ENCODE peak calls at places on chromosomes 16 and 17, in five cellular contexts. U is effector CD4-positive, alpha-beta T cell; R is mucosa of descending colon; H is AML-193; T is NCI-H1417 treated with DMSO at 0.1 percent for 48 hours. L is an unnamed sample.

GRCh38 chr16:30490210-30490609 is 17.7 kb downstream of the ITGAL start:
- DNase-seq in U (no peak), R (no peak), H (no peak), T (no peak), L (no peak)

GRCh38 chr17:19833914-19834313 is 33.8 kb downstream of the ULK2 start:
- DNase-seq in U (no peak), R (no peak), H (no peak), T (no peak), L (no peak)

GRCh38 chr17:40560592-40561293 is 4.5 kb downstream of the CCR7 start:
- DNase-seq in U (peak), R (peak), H (peak), T (no peak), L (peak)

GRCh38 chr17:45307290-45308015 is 9.4 kb downstream of the MAP3K14 start:
- DNase-seq in U (no peak), R (peak), H (peak), T (no peak), L (peak)

GRCh38 chr17:63751806-63752205 is 10.2 kb upstream of the STRADA start:
- DNase-seq in U (no peak), R (no peak), H (peak), T (no peak), L (no peak)

GRCh38 chr17:14904406-14904805 is 360.7 kb downstream of the PMP22 start:
- DNase-seq in U (no peak), R (no peak), H (no peak), T (no peak), L (no peak)

GRCh38 chr16:67029249-67030096 is 524 bp downstream of the CBFB start:
- DNase-seq in U (peak), R (peak), H (peak), T (no peak), L (no peak)

GRCh38 chr17:37392024-37392590 is 14.5 kb downstream of the ACACA start:
- DNase-seq in U (no peak), R (no peak), H (no peak), T (no peak), L (no peak)

GRCh38 chr17:78805301-78805700 is 23.2 kb upstream of the CYTH1 start:
- DNase-seq in U (peak), R (peak), H (no peak), T (no peak), L (no peak)

GRCh38 chr17:1623057-1623456 is 5.6 kb downstream of the SLC43A2 start:
- DNase-seq in U (no peak), R (no peak), H (no peak), T (no peak), L (no peak)

GRCh38 chr17:13698832-13699231 is 97.1 kb upstream of the HS3ST3A1 start:
- DNase-seq in U (no peak), R (no peak), H (no peak), T (no peak), L (no peak)

GRCh38 chr16:379183-379960 is 2.4 kb downstream of the PGAP6 start:
- DNase-seq in U (no peak), R (peak), H (no peak), T (peak), L (no peak)

GRCh38 chr17:81556863-81557262 is 4.7 kb upstream of the FAAP100 start:
- DNase-seq in U (no peak), R (no peak), H (no peak), T (no peak), L (no peak)

GRCh38 chr17:40345161-40346034 is 19.1 kb downstream of the GJD3 start:
- DNase-seq in U (no peak), R (peak), H (no peak), T (no peak), L (no peak)

GRCh38 chr17:43360376-43360738 is 38.4 kb upstream of the ARL4D start:
- DNase-seq in U (peak), R (peak), H (peak), T (peak), L (peak)

GRCh38 chr16:11341371-11341770 is 3.9 kb upstream of the RMI2 start:
- DNase-seq in U (no peak), R (no peak), H (no peak), T (no peak), L (no peak)

GRCh38 chr16:27532088-27532810 is 17.5 kb downstream of the GTF3C1 start:
- DNase-seq in U (no peak), R (no peak), H (no peak), T (no peak), L (no peak)

GRCh38 chr17:6072157-6072556 is 2.0 kb downstream of the WSCD1 start:
- DNase-seq in U (no peak), R (no peak), H (no peak), T (no peak), L (no peak)

GRCh38 chr17:40323731-40324650 is 15.0 kb downstream of the RARA start:
- DNase-seq in U (peak), R (no peak), H (no peak), T (no peak), L (no peak)

GRCh38 chr17:63911041-63911635 is at the start of gene CSHL1:
- DNase-seq in U (no peak), R (no peak), H (no peak), T (no peak), L (no peak)

GRCh38 chr17:75590314-75590761 is 2.7 kb downstream of the MYO15B start:
- DNase-seq in U (no peak), R (no peak), H (no peak), T (no peak), L (no peak)

GRCh38 chr16:84819644-84820304 is at the start of gene CRISPLD2:
- DNase-seq in U (peak), R (peak), H (peak), T (peak), L (no peak)

GRCh38 chr17:3639981-3640596 is 3.5 kb downstream of the CTNS start:
- DNase-seq in U (no peak), R (no peak), H (peak), T (no peak), L (no peak)

GRCh38 chr17:2433696-2434095 is 32.8 kb upstream of the MNT start:
- DNase-seq in U (no peak), R (no peak), H (no peak), T (no peak), L (no peak)

GRCh38 chr16:74107795-74108610 is 188.6 kb upstream of the PSMD7 start:
- DNase-seq in U (no peak), R (peak), H (no peak), T (no peak), L (no peak)

GRCh38 chr16:87740441-87740840 is 25.3 kb downstream of the KLHDC4 start:
- DNase-seq in U (no peak), R (no peak), H (no peak), T (no peak), L (no peak)

GRCh38 chr16:88762258-88762870 is 22.7 kb downstream of the PIEZO1 start:
- DNase-seq in U (no peak), R (no peak), H (no peak), T (no peak), L (no peak)

GRCh38 chr17:7767425-7768021 is 50.0 kb downstream of the DNAH2 start:
- DNase-seq in U (no peak), R (no peak), H (no peak), T (no peak), L (no peak)

GRCh38 chr17:57106107-57106835 is 21.2 kb downstream of the AKAP1 start:
- DNase-seq in U (no peak), R (peak), H (no peak), T (no peak), L (no peak)

GRCh38 chr17:75090871-75091854 is 3.4 kb downstream of the SLC16A5 start:
- DNase-seq in U (no peak), R (peak), H (no peak), T (no peak), L (no peak)

GRCh38 chr17:6989779-6990178 is 6.1 kb upstream of the ALOX12 start:
- DNase-seq in U (no peak), R (no peak), H (no peak), T (no peak), L (no peak)

GRCh38 chr16:57165923-57166322 is 19.9 kb downstream of the PSME3IP1 start:
- DNase-seq in U (no peak), R (no peak), H (no peak), T (no peak), L (no peak)

GRCh38 chr17:56939869-56940484 is 20.9 kb downstream of the COIL start:
- DNase-seq in U (no peak), R (no peak), H (peak), T (no peak), L (peak)

GRCh38 chr16:78122774-78123315 is 23.4 kb downstream of the WWOX start:
- DNase-seq in U (no peak), R (no peak), H (peak), T (peak), L (no peak)

GRCh38 chr16:87156195-87156594 is 161.0 kb downstream of the C16orf95 start:
- DNase-seq in U (no peak), R (no peak), H (no peak), T (no peak), L (no peak)

GRCh38 chr17:48612854-48613691 is 2.0 kb downstream of the HOXB8 start:
- DNase-seq in U (peak), R (no peak), H (no peak), T (no peak), L (no peak)

GRCh38 chr16:17372383-17372782 is 98.4 kb downstream of the XYLT1 start:
- DNase-seq in U (no peak), R (no peak), H (no peak), T (no peak), L (no peak)

GRCh38 chr17:79840204-79840988 is 1.2 kb upstream of the CBX4 start:
- DNase-seq in U (no peak), R (peak), H (no peak), T (no peak), L (no peak)

L was measured in SIG-M5.